ENCODE peak calls at places on chromosomes 2 and 18, in eight cellular contexts. E is fibroblast of the aortic adventitia, B is activated T-cell treated with anti-CD3 and anti-CD28 coated beads for 4 hours, A is tibial nerve, P is NCI-H1105 treated with DMSO at 0.1 percent for 48 hours, L is cardiac muscle cell, G is hippocampal formation, R is endothelial cell. H is an unnamed sample.

GRCh38 chr18:58091099-58091611 is 47.1 kb downstream of the NEDD4L start:
- DNase-seq in A (no peak), B (no peak), G (no peak), E (no peak), L (no peak), R (no peak), P (no peak), H (no peak)

GRCh38 chr2:66966631-66967030 is 430.5 kb upstream of the ETAA1 start:
- DNase-seq in A (no peak), E (peak; percentile 82), G (no peak), P (no peak), L (no peak), B (no peak), R (no peak), H (no peak)

GRCh38 chr2:11833601-11834000 is 87.2 kb downstream of the LPIN1 start:
- DNase-seq in P (no peak), G (no peak), L (no peak), B (no peak), R (no peak), E (peak; percentile 91), A (no peak), H (no peak)

GRCh38 chr18:58611471-58612131 is 17.3 kb downstream of the ALPK2 start:
- DNase-seq in A (no peak), R (no peak), G (no peak), P (no peak), L (no peak), B (no peak), E (peak; percentile 66), H (no peak)

GRCh38 chr2:237702439-237703397 is 75.3 kb downstream of the LRRFIP1 start:
- DNase-seq in R (no peak), B (no peak), A (no peak), E (peak; percentile 92), L (peak; percentile 73), G (no peak), P (no peak), H (no peak)

GRCh38 chr2:219783551-219783950 is 156.1 kb downstream of the SLC4A3 start:
- DNase-seq in G (no peak), R (no peak), A (no peak), P (no peak), B (no peak), L (no peak), E (peak; percentile 20), H (no peak)

GRCh38 chr2:26008851-26009566 is 24.9 kb upstream of the RAB10 start:
- DNase-seq in P (no peak), E (peak; percentile 96), G (peak; percentile 44), R (no peak), A (no peak), B (no peak), L (no peak), H (peak; percentile 62)

GRCh38 chr2:235851841-235852527 is 316.2 kb downstream of the GBX2 start:
- DNase-seq in L (no peak), A (no peak), B (no peak), G (no peak), R (no peak), P (no peak), E (no peak), H (no peak)

GRCh38 chr18:47246027-47246971 is 5.2 kb downstream of the SKOR2 start:
- DNase-seq in R (no peak), E (no peak), L (no peak), B (no peak), P (no peak), G (no peak), A (no peak), H (no peak)

GRCh38 chr2:192148620-192149321 is 46.0 kb downstream of the TMEFF2 start:
- DNase-seq in P (no peak), E (peak; percentile 70), L (peak; percentile 4), R (no peak), G (peak; percentile 38), B (no peak), A (no peak), H (no peak)

GRCh38 chr2:57906152-57906732 is 140.4 kb upstream of the VRK2 start:
- DNase-seq in P (peak; percentile 14), B (no peak), E (peak; percentile 80), L (peak; percentile 57), R (no peak), G (peak; percentile 92), A (no peak), H (peak; percentile 44)

GRCh38 chr2:225895126-225895525 is 495.6 kb downstream of the NYAP2 start:
- DNase-seq in A (no peak), E (peak; percentile 37), B (no peak), G (no peak), R (no peak), L (no peak), P (no peak), H (no peak)

GRCh38 chr18:14189858-14190257 is 57.6 kb upstream of the ZNF519 start:
- DNase-seq in L (no peak), G (no peak), B (no peak), R (no peak), P (no peak), E (peak; percentile 65), A (no peak), H (peak; percentile 24)

GRCh38 chr18:12362473-12363174 is 14.4 kb downstream of the AFG3L2 start:
- DNase-seq in E (peak; percentile 26), P (no peak), R (no peak), B (no peak), A (no peak), L (peak; percentile 64), G (no peak), H (no peak)

GRCh38 chr2:33467413-33467812 is 9.0 kb upstream of the RASGRP3 start:
- DNase-seq in E (no peak), G (no peak), L (no peak), B (no peak), A (no peak), P (no peak), R (no peak), H (no peak)

GRCh38 chr2:27990030-27990590 is 99.6 kb downstream of the BABAM2 start:
- DNase-seq in B (no peak), G (no peak), A (no peak), R (no peak), L (no peak), P (no peak), E (peak; percentile 42), H (no peak)

GRCh38 chr2:209547726-209548125 is 123.9 kb downstream of the MAP2 start:
- DNase-seq in G (no peak), E (no peak), A (no peak), L (no peak), P (no peak), R (no peak), B (no peak), H (no peak)

GRCh38 chr2:199987586-199987985 is 32.2 kb downstream of the MAIP1 start:
- DNase-seq in L (no peak), B (no peak), G (no peak), A (no peak), P (no peak), E (peak; percentile 13), R (no peak), H (no peak)

GRCh38 chr18:9734189-9734588 is 26.1 kb downstream of the RAB31 start:
- DNase-seq in P (no peak), E (no peak), L (no peak), R (no peak), B (no peak), A (no peak), G (no peak), H (peak; percentile 77)

GRCh38 chr18:51137051-51137729 is 60.3 kb downstream of the MEX3C start:
- DNase-seq in E (no peak), A (no peak), L (no peak), R (no peak), P (no peak), B (no peak), G (no peak), H (no peak)

GRCh38 chr2:240480834-240481623 is 45.6 kb downstream of the GPC1 start:
- DNase-seq in L (no peak), P (no peak), G (no peak), R (no peak), B (no peak), E (no peak), A (peak; percentile 6), H (no peak)

GRCh38 chr2:232888099-232888836 is 18.2 kb downstream of the SNORC start:
- DNase-seq in E (no peak), P (no peak), R (no peak), L (no peak), B (no peak), A (peak; percentile 7), G (no peak), H (no peak)

GRCh38 chr2:231674587-231675334 is 33.6 kb upstream of the PTMA start:
- DNase-seq in A (peak; percentile 61), L (peak; percentile 87), G (peak; percentile 48), B (peak; percentile 55), R (peak; percentile 90), E (peak; percentile 57), P (no peak), H (peak; percentile 76)

GRCh38 chr2:38700881-38701458 is 35.1 kb downstream of the GALM start:
- DNase-seq in G (no peak), A (no peak), P (no peak), B (no peak), R (no peak), E (no peak), L (no peak), H (no peak)

GRCh38 chr2:119549236-119549635 is 5.0 kb downstream of the CFAP221 start:
- DNase-seq in B (no peak), P (no peak), G (no peak), E (peak; percentile 65), R (no peak), A (no peak), L (no peak), H (no peak)

GRCh38 chr18:23135679-23136325 is 517 bp downstream of the CABLES1 start:
- DNase-seq in A (no peak), P (peak; percentile 32), G (no peak), B (no peak), R (peak; percentile 57), L (peak; percentile 63), E (no peak), H (peak; percentile 42)

GRCh38 chr2:52178845-52179244 is 1146.9 kb upstream of the NRXN1 start:
- DNase-seq in L (no peak), R (no peak), P (no peak), E (no peak), G (no peak), A (no peak), B (no peak), H (no peak)

GRCh38 chr2:16496426-16497388 is 168.9 kb downstream of the CYRIA start:
- DNase-seq in A (no peak), P (no peak), B (no peak), E (no peak), R (no peak), L (no peak), G (no peak), H (no peak)

GRCh38 chr2:49770919-49771318 is 616.6 kb upstream of the FSHR start:
- DNase-seq in A (no peak), B (no peak), L (peak; percentile 75), R (peak; percentile 66), E (no peak), P (no peak), G (no peak), H (no peak)

GRCh38 chr2:149037851-149038250 is 648 bp upstream of the LYPD6B start:
- DNase-seq in B (no peak), L (peak; percentile 44), P (no peak), E (no peak), A (no peak), R (no peak), G (no peak), H (peak; percentile 68)

GRCh38 chr2:94994063-94994913 is 31.2 kb upstream of the MAL start:
- DNase-seq in L (no peak), P (no peak), R (no peak), E (no peak), G (no peak), A (no peak), B (no peak), H (peak; percentile 23)

H was measured in Caco-2.